ENCODE peak calls at places on chromosomes 16 and 17, in nine cellular contexts. K, B, J, L, C, G, Q, D and S are unnamed samples. For H3K27me3, the result is how much of the 10 kb centered on the place peaks cover.

GRCh38 chr17:15917021-15917438 is 27.9 kb upstream of the ADORA2B start:
- DNase-seq in K (no peak), B (no peak), J (no peak), L (no peak), C (no peak), G (no peak), Q (no peak), D (no peak), S (no peak)

GRCh38 chr16:29877266-29877961 is 14.4 kb upstream of the CDIPT start:
- DNase-seq in K (no peak), B (no peak), J (no peak), L (no peak), C (peak), G (no peak), Q (no peak), D (no peak), S (peak)

GRCh38 chr17:69523252-69523861 is 108.9 kb downstream of the MAP2K6 start:
- DNase-seq in K (peak), B (peak), J (peak), L (no peak), C (peak), G (no peak), Q (peak), D (peak), S (peak)

GRCh38 chr16:68298312-68298711 is 12.4 kb downstream of the SLC7A6OS start:
- DNase-seq in K (no peak), B (no peak), J (no peak), L (no peak), C (no peak), G (no peak), Q (no peak), D (no peak), S (no peak)

GRCh38 chr17:6510321-6511023 is 45.9 kb downstream of the PITPNM3 start:
- DNase-seq in K (no peak), B (no peak), J (no peak), L (no peak), C (no peak), G (no peak), Q (peak), D (no peak), S (peak)

GRCh38 chr16:50861451-50861850 is 119.6 kb downstream of the CYLD start:
- DNase-seq in K (no peak), B (no peak), J (no peak), L (no peak), C (no peak), G (no peak), Q (no peak), D (no peak), S (no peak)

GRCh38 chr17:55717432-55717831 is 5.2 kb downstream of the TMEM100 start:
- DNase-seq in K (no peak), B (no peak), J (no peak), L (no peak), C (no peak), G (no peak), Q (no peak), D (no peak), S (no peak)

GRCh38 chr17:31466096-31466495 is 74.6 kb downstream of the RAB11FIP4 start:
- DNase-seq in K (no peak), B (no peak), J (no peak), L (no peak), C (no peak), G (no peak), Q (no peak), D (no peak), S (no peak)

GRCh38 chr16:4944333-4945281 is 7.7 kb upstream of the PPL start:
- DNase-seq in K (peak), B (peak), J (peak), L (peak), C (peak), G (no peak), Q (peak), D (peak), S (peak)

GRCh38 chr16:83689385-83689831 is 118.4 kb upstream of the HSBP1 start:
- DNase-seq in K (no peak), B (no peak), J (peak), L (no peak), C (peak), G (no peak), Q (no peak), D (peak), S (peak)

GRCh38 chr16:81522141-81522701 is 77.6 kb downstream of the CMIP start:
- DNase-seq in K (no peak), B (no peak), J (no peak), L (no peak), C (no peak), G (no peak), Q (no peak), D (no peak), S (no peak)

GRCh38 chr17:66633322-66633965 is 201.5 kb upstream of the CACNG5 start:
- DNase-seq in K (no peak), B (no peak), J (no peak), L (no peak), C (no peak), G (peak), Q (no peak), D (no peak), S (peak)

GRCh38 chr16:89827383-89828198 is 684 bp upstream of the SPIRE2 start:
- DNase-seq in K (no peak), B (peak), J (no peak), L (peak), C (peak), G (no peak), Q (peak), D (peak), S (peak)

GRCh38 chr17:77475012-77475976 is 334.5 kb downstream of the SEC14L1 start:
- DNase-seq in K (no peak), B (no peak), J (peak), L (no peak), C (peak), G (no peak), Q (no peak), D (no peak), S (peak)

GRCh38 chr17:36524428-36524876 is 10.2 kb downstream of the MYO19 start:
- DNase-seq in K (no peak), B (no peak), J (no peak), L (no peak), C (no peak), G (no peak), Q (no peak), D (no peak), S (no peak)

GRCh38 chr16:70512456-70512855 is 10.9 kb downstream of the COG4 start:
- DNase-seq in K (no peak), B (no peak), J (no peak), L (no peak), C (no peak), G (no peak), Q (no peak), D (no peak), S (no peak)

GRCh38 chr17:62617894-62618472 is 9.5 kb upstream of the MRC2 start:
- DNase-seq in K (no peak), B (no peak), J (no peak), L (no peak), C (peak), G (no peak), Q (no peak), D (no peak), S (no peak)

GRCh38 chr16:12628526-12628925 is 175.2 kb downstream of the CPPED1 start:
- DNase-seq in K (no peak), B (no peak), J (no peak), L (no peak), C (no peak), G (no peak), Q (no peak), D (no peak), S (no peak)

GRCh38 chr17:4555863-4556646 is 871 bp upstream of the MYBBP1A start:
- DNase-seq in K (peak), B (no peak), J (no peak), L (no peak), C (no peak), G (no peak), Q (no peak), D (no peak), S (no peak)

GRCh38 chr17:43940630-43941029 is 1.6 kb downstream of the PPY start:
- DNase-seq in K (no peak), B (no peak), J (no peak), L (no peak), C (peak), G (no peak), Q (no peak), D (no peak), S (peak)

GRCh38 chr17:72538921-72539352 is 418.1 kb downstream of the SOX9 start:
- DNase-seq in K (no peak), B (no peak), J (no peak), L (peak), C (no peak), G (no peak), Q (no peak), D (no peak), S (no peak)

GRCh38 chr16:85936761-85937343 is 37.9 kb downstream of the IRF8 start:
- DNase-seq in K (no peak), B (no peak), J (no peak), L (no peak), C (no peak), G (no peak), Q (no peak), D (no peak), S (no peak)

GRCh38 chr17:17971431-17972125 is 622 bp downstream of the TOM1L2 start:
- DNase-seq in K (peak), B (peak), J (no peak), L (peak), C (peak), G (peak), Q (peak), D (peak), S (no peak)

GRCh38 chr17:30414486-30414885 is 35.8 kb downstream of the CPD start:
- DNase-seq in K (no peak), B (no peak), J (no peak), L (no peak), C (no peak), G (no peak), Q (no peak), D (no peak), S (no peak)

GRCh38 chr17:58528443-58528842 is 14.0 kb upstream of the MTMR4 start:
- DNase-seq in K (no peak), B (no peak), J (no peak), L (no peak), C (no peak), G (no peak), Q (no peak), D (no peak), S (no peak)

GRCh38 chr16:30602595-30603277 is 7.5 kb downstream of the ZNF689 start:
- DNase-seq in K (no peak), B (no peak), J (no peak), L (no peak), C (no peak), G (no peak), Q (no peak), D (no peak), S (no peak)

GRCh38 chr16:89921131-89921698 is 1.9 kb upstream of the TUBB3 start:
- DNase-seq in K (no peak), B (no peak), J (no peak), L (no peak), C (no peak), G (no peak), Q (no peak), D (no peak), S (no peak)

GRCh38 chr16:75376475-75376907 is 56.8 kb downstream of the CFDP1 start:
- DNase-seq in K (no peak), B (no peak), J (no peak), L (no peak), C (no peak), G (no peak), Q (no peak), D (no peak), S (no peak)

GRCh38 chr17:49035470-49036269 is 38.5 kb downstream of the IGF2BP1 start:
- DNase-seq in K (peak), B (no peak), J (no peak), L (peak), C (peak), G (peak), Q (peak), D (peak), S (peak)

GRCh38 chr16:30417447-30418349 is 10.3 kb downstream of the ZNF771 start:
- DNase-seq in K (peak), B (peak), J (peak), L (peak), C (peak), G (peak), Q (peak), D (peak), S (peak)

GRCh38 chr17:76333673-76334505 is 19.8 kb downstream of the PRPSAP1 start:
- DNase-seq in K (no peak), B (no peak), J (no peak), L (no peak), C (no peak), G (no peak), Q (no peak), D (no peak), S (no peak)

GRCh38 chr17:77756846-77757610 is 201.5 kb upstream of the TNRC6C start:
- DNase-seq in K (no peak), B (no peak), J (no peak), L (no peak), C (no peak), G (no peak), Q (no peak), D (no peak), S (no peak)

GRCh38 chr17:17570798-17571716 is 20.5 kb downstream of the PEMT start:
- DNase-seq in K (peak), B (no peak), J (no peak), L (peak), C (no peak), G (no peak), Q (peak), D (no peak), S (no peak)

GRCh38 chr17:81260641-81261040 is 21.5 kb downstream of the NDUFAF8 start:
- DNase-seq in K (no peak), B (no peak), J (no peak), L (no peak), C (no peak), G (no peak), Q (no peak), D (no peak), S (no peak)

GRCh38 chr16:77807071-77807470 is 18.7 kb downstream of the VAT1L start:
- DNase-seq in K (no peak), B (no peak), J (no peak), L (no peak), C (no peak), G (no peak), Q (no peak), D (no peak), S (no peak)

GRCh38 chr16:77805403-77805802 is 17.0 kb downstream of the VAT1L start:
- DNase-seq in K (no peak), B (peak), J (no peak), L (no peak), C (no peak), G (no peak), Q (no peak), D (peak), S (no peak)
- H3K4me3 ChIP-seq in K (no peak), B (no peak), J (no peak), L (no peak), C (no peak), G (no peak), Q (no peak), D (no peak), S (no peak)

DNA sequence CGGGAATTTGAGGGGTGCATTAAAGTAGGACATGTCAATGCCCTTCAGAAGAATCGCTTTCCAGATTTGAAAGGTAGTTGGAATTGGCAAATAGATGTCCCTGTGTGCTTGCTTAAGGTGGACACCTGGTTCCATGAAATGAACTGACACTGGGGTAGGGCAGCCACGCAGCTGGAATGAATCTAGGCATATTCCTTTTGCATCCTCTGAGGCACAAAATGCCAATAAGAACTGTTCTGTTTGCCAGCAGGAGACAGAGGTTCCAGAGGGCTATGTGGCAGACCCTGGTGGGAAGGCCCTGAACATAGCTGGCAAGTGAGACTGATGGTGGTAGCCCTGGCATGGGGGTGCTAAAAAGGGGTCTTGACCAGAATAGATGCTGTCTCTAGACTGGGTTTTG is 61.5 kb downstream of the SLC6A2 start:
- DNase-seq in K (no peak), B (no peak), J (no peak), L (no peak), C (no peak), G (no peak), Q (no peak), D (no peak), S (no peak)
- H3K27me3 ChIP-seq in K (under half), B (under half), J (under half), L (under half), C (under half), G (under half), Q (under half), D (under half), S (under half)

GRCh38 chr17:40062347-40063033 is at the start of gene THRA:
- DNase-seq in K (peak), B (peak), J (no peak), L (peak), C (peak), G (peak), Q (peak), D (peak), S (no peak)
- TF ChIP-seq CTCF in K (no peak), B (no peak), J (peak), L (no peak), C (no peak), G (no peak), Q (no peak), D (no peak), S (no peak)

GRCh38 chr16:57204675-57205074 is 18.5 kb downstream of the RSPRY1 start:
- DNase-seq in K (no peak), B (no peak), J (no peak), L (no peak), C (no peak), G (no peak), Q (no peak), D (no peak), S (no peak)
- H3K4me3 ChIP-seq in K (no peak), B (no peak), J (no peak), L (no peak), C (no peak), G (no peak), Q (no peak), D (no peak), S (no peak)

GRCh38 chr17:74239169-74239568 is 25.8 kb downstream of the TTYH2 start:
- DNase-seq in K (peak), B (no peak), J (no peak), L (no peak), C (peak), G (no peak), Q (no peak), D (peak), S (no peak)
- H3K27me3 ChIP-seq in K (under half), B (under half), J (under half), L (under half), C (under half), G (under half), Q (under half), D (under half), S (under half)

DNA sequence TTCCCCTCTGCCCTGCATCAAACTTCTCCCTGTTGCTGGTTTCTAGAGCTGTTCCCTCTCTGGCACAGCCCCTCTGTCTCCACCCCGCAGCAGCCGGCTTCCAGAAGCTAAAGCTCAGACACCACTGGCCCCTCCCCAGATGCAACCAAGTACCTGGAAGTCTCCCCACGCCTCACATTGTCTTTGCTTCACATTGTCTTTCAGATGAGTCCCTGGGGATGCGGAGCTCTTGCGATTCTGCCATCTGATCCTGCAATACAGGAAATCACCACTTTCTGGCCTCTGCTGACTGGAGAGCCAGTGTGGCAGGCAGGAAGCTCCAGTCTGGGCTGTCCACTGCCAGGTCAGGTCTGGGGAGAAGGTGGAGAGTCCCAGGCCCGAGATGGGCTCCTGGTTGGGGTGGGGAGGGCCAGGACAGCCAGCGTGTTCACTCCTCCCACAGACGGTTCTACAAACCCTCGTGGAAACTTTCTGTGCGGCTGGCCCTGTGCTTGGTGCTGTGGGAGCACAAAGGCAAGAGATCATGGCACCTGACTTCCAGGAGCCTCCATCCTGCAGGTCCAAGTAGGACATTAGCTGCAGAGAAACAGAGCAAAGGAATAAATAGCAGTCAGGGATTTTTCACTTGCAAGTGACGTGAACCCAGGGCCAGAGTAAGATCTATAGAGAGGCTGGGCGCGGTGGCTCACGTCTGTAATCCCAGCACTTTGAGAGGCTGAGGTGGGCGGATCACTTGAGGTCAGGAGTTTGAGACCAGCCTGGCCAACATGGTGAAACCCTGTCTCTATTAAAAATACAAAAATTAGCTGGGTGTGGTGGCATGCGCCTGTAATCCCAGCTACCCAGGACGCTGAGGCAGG is 47.9 kb upstream of the MAP3K14 start:
- DNase-seq in K (peak), B (no peak), J (no peak), L (no peak), C (peak), G (no peak), Q (no peak), D (no peak), S (peak)
- TF ChIP-seq CTCF in K (no peak), B (no peak), J (peak), L (no peak), C (no peak), G (no peak), Q (no peak), D (no peak), S (peak)

DNA sequence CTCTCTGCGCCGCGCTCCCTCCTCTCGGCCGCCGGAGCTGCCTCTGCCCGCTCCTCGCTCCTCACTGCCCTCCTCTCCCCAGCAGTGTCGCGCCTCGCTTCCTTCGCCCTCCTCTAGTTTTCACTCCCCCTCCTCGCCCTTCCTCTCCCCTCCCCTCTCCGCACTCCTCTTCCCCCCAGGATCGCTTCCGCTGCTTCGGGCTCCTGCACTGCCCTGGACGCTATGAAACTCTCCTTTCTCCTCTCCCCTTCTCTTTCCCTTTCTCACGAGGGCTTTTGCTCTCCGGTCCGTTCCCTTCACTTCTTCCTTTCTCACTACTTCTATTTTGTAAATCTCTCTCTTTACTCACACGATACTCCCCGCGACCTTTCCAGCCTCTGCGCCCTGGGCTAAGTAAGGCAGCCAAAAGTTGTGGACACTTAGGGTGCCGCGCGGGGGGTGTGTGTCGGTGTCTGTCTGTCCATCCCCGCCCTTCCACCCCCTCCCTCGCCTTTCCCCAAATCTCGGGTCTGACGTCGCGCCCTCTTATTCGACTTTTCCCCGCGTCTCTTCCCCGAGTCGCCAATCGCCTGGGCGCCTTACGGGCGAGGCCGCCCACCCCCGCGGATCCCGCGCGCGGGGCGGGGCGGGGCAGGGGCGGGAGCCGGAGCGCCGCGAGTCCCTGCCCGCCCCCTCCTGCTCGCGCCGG is at the start of gene IRX3:
- DNase-seq in K (peak), B (peak), J (no peak), L (peak), C (peak), G (no peak), Q (peak), D (peak), S (peak)
- H3K4me3 ChIP-seq in K (peak), B (peak), J (peak), L (peak), C (peak), G (no peak), Q (peak), D (peak), S (peak)